ENCODE peak calls at places on chromosome 15, in seven cellular contexts. J, L, V, I, R, O and D are unnamed samples.

GRCh38 chr15:59371458-59372351 is 966 bp downstream of the MYO1E start:
- DNase-seq in V (peak; percentile 66), R (peak; percentile 46), J (no peak), L (peak; percentile 83), I (peak; percentile 38), O (no peak), D (no peak)

GRCh38 chr15:40052604-40053003 is 13.6 kb upstream of the SRP14 start:
- DNase-seq in O (no peak), R (no peak), I (no peak), L (peak; percentile 24), V (no peak), J (no peak), D (no peak)

GRCh38 chr15:41695750-41696436 is 35.7 kb downstream of the MGA start:
- DNase-seq in V (peak; percentile 6), O (peak; percentile 71), L (no peak), I (no peak), J (no peak), R (peak; percentile 8), D (no peak)

GRCh38 chr15:49154799-49155109 is 645 bp downstream of the COPS2 start:
- DNase-seq in I (no peak), J (no peak), V (no peak), L (no peak), R (no peak), O (no peak), D (no peak)

GRCh38 chr15:84955089-84955848 is 26.4 kb upstream of the PDE8A start:
- DNase-seq in O (peak; percentile 81), V (peak; percentile 53), J (peak; percentile 15), L (peak; percentile 78), R (peak; percentile 92), I (peak; percentile 33), D (no peak)

GRCh38 chr15:99682455-99682854 is 50.8 kb downstream of the LYSMD4 start:
- DNase-seq in J (no peak), L (no peak), V (peak; percentile 70), I (no peak), O (peak; percentile 89), R (no peak), D (no peak)

GRCh38 chr15:73802336-73803105 is 49.4 kb upstream of the INSYN1 start:
- DNase-seq in J (no peak), I (no peak), O (no peak), L (no peak), R (no peak), V (no peak), D (no peak)

GRCh38 chr15:65069179-65069578 is 1.4 kb upstream of the RASL12 start:
- DNase-seq in V (no peak), I (no peak), J (no peak), R (no peak), O (peak; percentile 100), L (no peak), D (no peak)

GRCh38 chr15:30973379-30973778 is 18.0 kb downstream of the MTMR10 start:
- DNase-seq in I (no peak), L (no peak), J (no peak), V (no peak), R (no peak), O (no peak), D (no peak)

GRCh38 chr15:41913251-41913650 is 19.4 kb upstream of the SPTBN5 start:
- DNase-seq in O (no peak), I (no peak), V (no peak), R (no peak), J (no peak), L (peak; percentile 24), D (no peak)

GRCh38 chr15:42576040-42576594 is 711 bp downstream of the STARD9 start:
- DNase-seq in I (no peak), L (no peak), O (no peak), R (no peak), V (no peak), J (no peak), D (no peak)

GRCh38 chr15:70466895-70467529 is 296.3 kb downstream of the UACA start:
- DNase-seq in V (peak; percentile 51), R (peak; percentile 88), J (peak; percentile 27), L (no peak), I (peak; percentile 39), O (peak; percentile 73), D (no peak)

GRCh38 chr15:42736178-42736792 is 643 bp downstream of the CDAN1 start:
- DNase-seq in J (no peak), O (peak; percentile 12), L (no peak), V (peak; percentile 9), R (peak; percentile 8), I (peak; percentile 32), D (no peak)

GRCh38 chr15:34304613-34305012 is 33.0 kb downstream of the SLC12A6 start:
- DNase-seq in I (no peak), L (no peak), O (peak; percentile 86), R (no peak), J (no peak), V (no peak), D (no peak)

GRCh38 chr15:65130941-65131340 is 2.7 kb downstream of the PDCD7 start:
- DNase-seq in J (no peak), V (no peak), L (no peak), O (no peak), I (no peak), R (no peak), D (no peak)

GRCh38 chr15:58393196-58393790 is 38.5 kb upstream of the LIPC start:
- DNase-seq in R (no peak), I (no peak), O (no peak), L (no peak), J (no peak), V (no peak), D (no peak)

GRCh38 chr15:59315914-59316428 is 56.7 kb downstream of the MYO1E start:
- DNase-seq in L (no peak), J (no peak), I (no peak), R (no peak), O (no peak), V (no peak), D (no peak)

GRCh38 chr15:92886229-92886628 is 13.9 kb upstream of the CHD2 start:
- DNase-seq in R (no peak), L (no peak), O (no peak), I (no peak), J (no peak), V (peak; percentile 33), D (no peak)

DNA sequence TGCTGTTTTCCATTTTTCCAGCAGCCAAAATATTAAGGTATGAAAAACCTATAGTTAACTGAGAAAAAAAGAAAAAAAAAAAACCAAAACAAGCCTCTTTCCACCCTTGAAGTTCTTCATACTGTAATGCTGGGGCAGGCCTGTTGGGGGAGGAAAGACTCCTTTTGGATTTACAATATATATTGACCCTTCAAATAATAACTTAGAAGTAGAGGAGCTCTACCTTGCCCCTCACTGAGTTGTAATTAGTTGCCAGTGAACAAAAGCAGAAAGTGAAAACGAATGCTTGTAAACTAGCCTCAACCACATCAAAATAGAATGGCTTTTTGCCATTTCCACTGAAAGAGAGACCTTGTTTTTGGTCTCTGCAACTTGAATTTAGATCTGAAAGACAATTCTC is 326.6 kb downstream of the NR2F2 start:
- DNase-seq in R (no peak), J (no peak), I (no peak), O (no peak), V (no peak), L (no peak), D (no peak)
- H3K4me1 ChIP-seq in R (no peaks in the 10 kb centered on the region), J (no peaks in the 10 kb centered on the region), I (no peaks in the 10 kb centered on the region), O (no peaks in the 10 kb centered on the region), V (no peaks in the 10 kb centered on the region), L (no peaks in the 10 kb centered on the region), D (no peaks in the 10 kb centered on the region)

GRCh38 chr15:62894322-62895085 is 148.0 kb upstream of the TPM1 start:
- DNase-seq in O (no peak), V (no peak), J (no peak), R (no peak), I (peak; percentile 85), L (no peak), D (no peak)
- H3K4me1 ChIP-seq in O (peaks cover 25% of the 10 kb centered on the region), V (peaks cover 58% of the 10 kb centered on the region), J (peaks cover 19% of the 10 kb centered on the region), R (peaks cover 64% of the 10 kb centered on the region), I (peaks cover 43% of the 10 kb centered on the region), L (peaks cover 42% of the 10 kb centered on the region), D (peaks cover 33% of the 10 kb centered on the region)

GRCh38 chr15:72489943-72490554 is 15.9 kb downstream of the ARIH1 start:
- DNase-seq in L (no peak), J (no peak), R (no peak), O (no peak), V (no peak), I (no peak), D (no peak)
- H3K4me1 ChIP-seq in L (peaks cover 66% of the 10 kb centered on the region), J (no peaks in the 10 kb centered on the region), R (peaks cover 70% of the 10 kb centered on the region), O (peaks cover 5% of the 10 kb centered on the region), V (peaks cover 38% of the 10 kb centered on the region), I (peaks cover 11% of the 10 kb centered on the region), D (peaks cover 92% of the 10 kb centered on the region)

DNA sequence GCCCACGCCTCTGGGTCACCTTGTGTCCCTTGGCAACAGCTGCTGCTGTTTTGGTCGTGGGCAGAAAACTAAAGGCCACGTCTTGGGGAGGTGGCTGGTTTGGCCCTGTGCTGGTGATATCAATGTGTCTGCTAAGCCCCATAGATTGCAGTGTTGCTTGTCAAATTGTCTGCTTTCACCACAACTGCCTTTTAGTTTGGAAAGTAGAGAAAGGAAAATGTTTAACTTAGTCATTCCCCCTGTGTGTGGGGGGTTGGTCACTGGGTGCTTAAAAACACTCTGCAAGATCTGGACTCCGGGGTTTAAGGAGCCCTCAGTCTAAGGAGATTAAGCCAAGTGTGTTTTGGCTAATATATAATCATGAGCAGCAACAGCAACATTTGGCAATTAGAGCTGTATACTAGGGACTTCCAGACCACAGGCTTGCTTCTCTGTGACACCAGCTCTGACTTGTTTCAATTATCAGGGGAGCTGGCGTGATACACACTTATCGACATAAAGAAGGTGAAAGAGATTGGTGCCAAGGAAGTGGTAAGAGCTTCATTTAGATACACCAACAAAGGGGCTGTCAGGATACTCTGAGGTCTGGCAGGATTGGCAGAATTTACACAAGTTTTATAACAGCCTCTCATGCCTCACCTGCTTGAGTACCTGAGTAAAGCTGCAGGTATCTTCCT is 3.5 kb downstream of the SMAD3 start:
- DNase-seq in L (no peak), V (no peak), I (no peak), O (peak; percentile 64), R (no peak), J (no peak), D (no peak)
- H3K4me1 ChIP-seq in L (peaks cover 30% of the 10 kb centered on the region), V (peaks cover 47% of the 10 kb centered on the region), I (peaks cover 2% of the 10 kb centered on the region), O (peaks cover 4% of the 10 kb centered on the region), R (peaks cover 63% of the 10 kb centered on the region), J (peaks cover 31% of the 10 kb centered on the region), D (peaks cover 31% of the 10 kb centered on the region)